ENCODE peak calls at places on chromosomes 13 and 19, in four cellular contexts. O is progenitor cell of endocrine pancreas, E is non-pigmented ciliary epithelial cell, K is HuH-7.5. Q is an unnamed sample.

GRCh38 chr13:99722931-99723330 is 221.7 kb downstream of the TM9SF2 start:
- DNase-seq in O (no peak), E (no peak), K (no peak), Q (no peak)

GRCh38 chr13:29749401-29750177 is 100.8 kb downstream of the UBL3 start:
- DNase-seq in E (no peak), O (no peak), K (no peak), Q (no peak)

GRCh38 chr13:47901451-47901850 is 99.6 kb downstream of the SUCLA2 start:
- DNase-seq in E (peak; percentile 68), K (no peak), O (no peak), Q (no peak)

GRCh38 chr13:96781141-96781540 is 213.1 kb downstream of the OXGR1 start:
- DNase-seq in O (no peak), K (no peak), E (no peak), Q (no peak)

GRCh38 chr13:110106726-110107125 is 200.2 kb downstream of the COL4A1 start:
- DNase-seq in O (no peak), E (no peak), K (no peak), Q (no peak)

GRCh38 chr13:49998714-49999624 is 2.1 kb downstream of the TRIM13 start:
- DNase-seq in K (no peak), E (no peak), O (no peak), Q (no peak)

GRCh38 chr13:99373436-99373835 is 66.2 kb upstream of the GPR183 start:
- DNase-seq in K (no peak), E (no peak), O (no peak), Q (no peak)

GRCh38 chr13:34040863-34041262 is 222.9 kb downstream of the RFC3 start:
- DNase-seq in K (no peak), O (no peak), E (no peak), Q (no peak)

GRCh38 chr13:37942929-37943328 is 73.4 kb upstream of the TRPC4 start:
- DNase-seq in E (no peak), O (no peak), K (no peak), Q (no peak)

GRCh38 chr19:33806434-33806881 is 9.8 kb downstream of the KCTD15 start:
- DNase-seq in E (no peak), O (no peak), K (no peak), Q (no peak)

GRCh38 chr13:31199849-31200635 is at the start of gene B3GLCT:
- DNase-seq in E (no peak), O (peak; percentile 85), K (peak; percentile 84), Q (peak; percentile 74)

GRCh38 chr13:110379905-110380341 is 72.8 kb downstream of the COL4A2 start:
- DNase-seq in K (no peak), E (peak; percentile 52), O (no peak), Q (peak; percentile 18)

GRCh38 chr19:38034153-38034835 is 127.3 kb downstream of the SIPA1L3 start:
- DNase-seq in K (no peak), O (no peak), E (peak; percentile 61), Q (no peak)

GRCh38 chr19:28403698-28404099 is 809.3 kb downstream of the UQCRFS1 start:
- DNase-seq in K (no peak), E (no peak), O (no peak), Q (no peak)

GRCh38 chr19:1936916-1937610 is 3.9 kb upstream of the CSNK1G2 start:
- DNase-seq in E (no peak), K (no peak), O (no peak), Q (no peak)

GRCh38 chr13:72295173-72295572 is 428.2 kb upstream of the DACH1 start:
- DNase-seq in E (no peak), K (no peak), O (no peak), Q (no peak)

GRCh38 chr13:88483202-88483601 is 812.0 kb downstream of the SLITRK5 start:
- DNase-seq in O (no peak), K (no peak), E (no peak), Q (no peak)

GRCh38 chr19:47891923-47892666 is 6.0 kb upstream of the SULT2A1 start:
- DNase-seq in O (no peak), E (no peak), K (no peak), Q (no peak)

GRCh38 chr19:21691656-21692055 is 75.7 kb downstream of the ZNF100 start:
- DNase-seq in O (no peak), K (no peak), E (no peak), Q (no peak)

GRCh38 chr19:37654118-37654517 is 1.1 kb downstream of the ZFP30 start:
- DNase-seq in E (no peak), K (no peak), O (no peak), Q (no peak)

GRCh38 chr13:32471187-32471922 is 43.4 kb upstream of the N4BP2L1 start:
- DNase-seq in O (no peak), K (no peak), E (peak; percentile 38), Q (no peak)

GRCh38 chr19:5914946-5915781 is 1.1 kb downstream of the CAPS start:
- DNase-seq in O (peak; percentile 62), K (no peak), E (no peak), Q (no peak)

GRCh38 chr13:33383724-33384577 is 98.4 kb upstream of the STARD13 start:
- DNase-seq in K (no peak), E (no peak), O (no peak), Q (no peak)

GRCh38 chr19:29836409-29836825 is 24.6 kb downstream of the CCNE1 start:
- DNase-seq in E (no peak), O (no peak), K (no peak), Q (no peak)

GRCh38 chr19:19040417-19040816 is 7.0 kb downstream of the ARMC6 start:
- DNase-seq in K (peak; percentile 68), E (no peak), O (no peak), Q (no peak)

GRCh38 chr13:99450416-99450815 is 50.9 kb upstream of the TM9SF2 start:
- DNase-seq in K (no peak), O (no peak), E (no peak), Q (no peak)

GRCh38 chr13:98535501-98536357 is 41.2 kb downstream of the STK24 start:
- DNase-seq in K (no peak), O (no peak), E (no peak), Q (no peak)

GRCh38 chr13:27622881-27623280 is 1.2 kb downstream of the POLR1D start:
- DNase-seq in O (no peak), K (no peak), E (no peak), Q (no peak)

GRCh38 chr13:93534181-93534700 is 307.6 kb downstream of the GPC6 start:
- DNase-seq in E (no peak), K (no peak), O (no peak), Q (no peak)

GRCh38 chr19:33809960-33810359 is 13.3 kb downstream of the KCTD15 start:
- DNase-seq in E (no peak), O (no peak), K (no peak), Q (no peak)

GRCh38 chr13:31970237-31970930 is 61.2 kb upstream of the FRY start:
- DNase-seq in O (no peak), E (peak; percentile 80), K (no peak), Q (no peak)

GRCh38 chr13:96499646-96500045 is 409.7 kb downstream of the HS6ST3 start:
- DNase-seq in O (no peak), K (no peak), E (no peak), Q (no peak)

GRCh38 chr13:50365683-50366391 is 350.6 kb downstream of the KCNRG start:
- DNase-seq in K (no peak), E (no peak), O (no peak), Q (no peak)

GRCh38 chr19:2618611-2619010 is 83.9 kb downstream of the GNG7 start:
- DNase-seq in O (no peak), E (no peak), K (no peak), Q (no peak)

GRCh38 chr13:23381877-23382276 is 51.6 kb downstream of the SACS start:
- DNase-seq in E (no peak), O (no peak), K (no peak), Q (no peak)

GRCh38 chr13:23074054-23074805 is 106.5 kb upstream of the SGCG start:
- DNase-seq in K (no peak), E (no peak), O (no peak), Q (no peak)